ENCODE peak calls at places on chromosome 16, in seven cellular contexts. S is transverse colon, V is esophagus muscularis mucosa, E is HepG2, Z is H1, U is stomach, C is SK-N-SH. D is an unnamed sample.

GRCh38 chr16:46801428-46802049 is 29.4 kb downstream of the C16orf87 start:
- DNase-seq in S (no peak), V (no peak), E (peak), Z (no peak), U (no peak), C (peak), D (no peak)

GRCh38 chr16:23423496-23424049 is 29.4 kb downstream of the COG7 start:
- DNase-seq in S (peak), V (peak), E (peak), Z (no peak), U (peak), C (no peak), D (peak)

GRCh38 chr16:1065466-1066128 is 7.0 kb upstream of the SSTR5 start:
- DNase-seq in S (no peak), V (no peak), E (no peak), Z (no peak), U (no peak), C (no peak), D (no peak)

GRCh38 chr16:17939052-17939673 is 397.4 kb downstream of the NPIPA8 start:
- DNase-seq in S (no peak), V (no peak), E (no peak), Z (no peak), U (no peak), C (no peak), D (no peak)

GRCh38 chr16:8937803-8938202 is 25.9 kb downstream of the USP7 start:
- DNase-seq in S (no peak), V (no peak), E (no peak), Z (no peak), U (no peak), C (no peak), D (no peak)

GRCh38 chr16:10957771-10958486 is 13.6 kb downstream of the CLEC16A start:
- DNase-seq in S (no peak), V (no peak), E (no peak), Z (no peak), U (no peak), C (no peak), D (no peak)

GRCh38 chr16:2058901-2059300 is 11.1 kb downstream of the TSC2 start:
- DNase-seq in S (no peak), V (no peak), E (no peak), Z (no peak), U (no peak), C (no peak), D (no peak)

GRCh38 chr16:31537362-31537921 is 9.7 kb downstream of the AHSP start:
- DNase-seq in S (no peak), V (no peak), E (no peak), Z (peak), U (no peak), C (peak), D (no peak)

GRCh38 chr16:14148569-14148968 is 77.5 kb downstream of the MRTFB start:
- DNase-seq in S (no peak), V (no peak), E (no peak), Z (no peak), U (no peak), C (no peak), D (no peak)

GRCh38 chr16:66223176-66223780 is 143.2 kb upstream of the CDH5 start:
- DNase-seq in S (no peak), V (no peak), E (no peak), Z (no peak), U (no peak), C (no peak), D (no peak)
- H3K27ac ChIP-seq in S (no peak), V (no peak), E (no peak), Z (no peak), U (no peak), C (no peak), D (no peak)

DNA sequence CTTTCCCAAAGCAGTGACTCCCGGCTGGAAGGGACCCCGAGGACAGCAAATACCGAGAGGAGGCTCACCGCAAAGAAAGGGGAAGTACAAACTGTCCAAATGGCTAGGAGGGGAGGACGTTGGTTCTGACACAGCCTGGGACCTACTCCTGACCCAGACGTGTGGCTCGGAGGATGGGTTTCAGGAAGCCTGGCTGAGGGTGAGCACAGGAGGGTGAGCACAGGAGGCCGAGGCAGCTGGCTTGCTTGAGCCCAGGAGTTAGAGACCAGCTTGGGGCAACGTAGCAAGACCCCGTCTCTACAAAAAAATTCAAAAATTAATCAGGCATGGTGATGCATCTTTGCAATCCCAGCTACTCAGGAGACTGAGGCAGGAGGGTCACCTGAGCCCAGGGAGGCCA is 83.2 kb downstream of the C16orf78 start:
- DNase-seq in S (no peak), V (no peak), E (no peak), Z (peak), U (peak), C (no peak), D (no peak)
- TF ChIP-seq EP300 in S (no peak), V (no peak), E (no peak), Z (no peak), U (no peak), C (no peak), D (no peak)

GRCh38 chr16:66717112-66717675 is 20.7 kb upstream of the CMTM4 start:
- DNase-seq in S (peak), V (no peak), E (peak), Z (no peak), U (no peak), C (peak), D (no peak)
- TF ChIP-seq POLR2AphosphoS5 in S (no peak), V (peak), E (no peak), Z (no peak), U (no peak), C (peak), D (no peak)

GRCh38 chr16:28609631-28610594 is at the start of gene SULT1A1:
- DNase-seq in S (peak), V (peak), E (peak), Z (no peak), U (peak), C (peak), D (no peak)
- H3K27ac ChIP-seq in S (peak), V (peak), E (peak), Z (no peak), U (peak), C (no peak), D (no peak)